ENCODE peak calls at places on chromosome 5, in four cellular contexts. T is A549, R is K562, A is upper lobe of left lung. E is an unnamed sample. For H3K4me1, the result is how much of the 10 kb centered on the place peaks cover.

GRCh38 chr5:40021007-40021406 is 596.2 kb upstream of the DAB2 start:
- ATAC-seq in R (no peak), A (no peak), T (no peak), E (no peak)

GRCh38 chr5:148844433-148845279 is 18.2 kb downstream of the ADRB2 start:
- ATAC-seq in R (no peak), A (no peak), T (no peak), E (peak)

GRCh38 chr5:40474250-40474649 is 205.5 kb upstream of the PTGER4 start:
- ATAC-seq in T (no peak), A (no peak), R (no peak), E (no peak)

GRCh38 chr5:67065697-67066096 is 130.9 kb downstream of the CD180 start:
- ATAC-seq in T (no peak), A (no peak), R (no peak), E (no peak)

GRCh38 chr5:109849478-109850088 is 159.9 kb downstream of the MAN2A1 start:
- ATAC-seq in R (no peak), A (no peak), T (no peak), E (no peak)

GRCh38 chr5:127353761-127354160 is 63.2 kb downstream of the MEGF10 start:
- ATAC-seq in T (no peak), R (no peak), A (no peak), E (no peak)

GRCh38 chr5:372911-373709 is 51.6 kb downstream of the AHRR start:
- ATAC-seq in R (no peak), T (no peak), A (no peak), E (no peak)

GRCh38 chr5:122493091-122493775 is 181.2 kb downstream of the SNCAIP start:
- ATAC-seq in A (no peak), R (no peak), T (no peak), E (no peak)

GRCh38 chr5:90233496-90233895 is 176.1 kb downstream of the CETN3 start:
- ATAC-seq in A (no peak), T (no peak), R (no peak), E (no peak)

GRCh38 chr5:9288234-9288633 is 257.6 kb downstream of the SEMA5A start:
- ATAC-seq in T (no peak), R (no peak), A (no peak), E (no peak)

GRCh38 chr5:65481171-65481575 is 547 bp downstream of the ADAMTS6 start:
- ATAC-seq in A (no peak), T (no peak), R (peak), E (no peak)

GRCh38 chr5:137880313-137880712 is 8.9 kb upstream of the PKD2L2 start:
- ATAC-seq in A (no peak), R (no peak), T (no peak), E (peak)

GRCh38 chr5:170265527-170265926 is 32.0 kb downstream of the LCP2 start:
- ATAC-seq in A (no peak), R (peak), T (no peak), E (peak)

GRCh38 chr5:137372386-137373160 is 126.6 kb downstream of the SPOCK1 start:
- ATAC-seq in R (no peak), T (no peak), A (no peak), E (no peak)

DNA sequence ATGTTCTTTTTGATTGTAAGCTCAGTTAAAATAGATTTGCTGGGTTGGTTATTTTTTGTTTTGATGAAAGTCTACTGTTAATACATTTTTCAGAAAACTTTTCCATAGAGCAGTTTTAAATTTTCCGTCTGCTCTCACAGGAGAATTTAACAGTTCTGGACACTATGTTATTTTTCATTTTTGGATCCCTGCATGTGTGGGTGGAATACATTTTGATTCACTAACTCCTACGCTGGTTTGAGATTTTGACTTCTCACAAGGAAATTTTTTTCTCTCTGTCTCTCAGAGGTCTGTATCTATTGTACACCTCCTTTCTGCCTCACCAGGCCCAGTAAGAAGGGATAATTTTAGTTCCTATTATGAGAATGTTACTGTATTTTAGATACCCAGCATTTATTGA is 502.4 kb downstream of the CDH10 start:
- ATAC-seq in T (no peak), R (no peak), A (no peak), E (no peak)
- TF ChIP-seq EP300 in T (no peak), R (no peak), A (no peak), E (no peak)

DNA sequence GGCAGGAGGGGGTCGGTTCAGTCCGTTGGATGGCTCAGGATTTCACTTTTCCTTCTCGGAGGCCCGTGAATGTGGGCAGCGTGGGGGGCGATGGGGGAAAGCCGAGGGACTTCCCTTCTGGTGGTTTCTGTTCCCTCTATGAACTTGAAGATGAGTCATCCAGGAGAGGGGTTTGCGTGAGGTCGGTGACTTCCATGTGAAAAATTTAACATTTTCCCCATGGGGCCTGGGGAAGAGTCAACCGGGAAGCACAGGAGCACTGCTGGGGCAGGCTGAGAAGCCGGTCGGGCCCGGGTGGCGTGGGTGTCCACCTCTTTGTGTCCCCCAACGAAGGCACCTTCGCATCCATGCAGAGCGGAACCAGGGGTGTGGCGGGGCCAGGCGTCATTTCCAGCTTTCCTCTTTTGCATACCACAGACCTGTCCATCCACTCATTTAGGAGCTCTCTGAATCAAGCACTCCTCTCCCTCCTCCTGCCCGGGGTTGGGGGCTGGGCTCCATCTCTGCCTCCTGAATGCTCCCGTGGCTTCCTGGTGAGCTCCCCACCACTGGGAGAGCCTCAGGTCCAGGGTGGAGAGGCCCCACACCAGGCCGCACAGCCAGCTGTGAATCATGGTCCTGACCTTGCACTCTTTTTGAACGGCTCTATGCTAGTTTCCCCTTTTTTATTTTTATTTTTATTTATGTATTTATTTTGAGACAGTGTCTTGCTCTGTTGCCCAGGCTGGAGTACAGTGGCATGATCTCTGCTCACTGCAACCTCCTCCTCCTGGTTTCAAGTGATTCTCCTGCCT is 68.4 kb downstream of the ANKRD33B start:
- ATAC-seq in A (no peak), R (no peak), T (no peak), E (no peak)
- H3K4me1 ChIP-seq in A (under half), R (under half), T (under half), E (under half)

GRCh38 chr5:74232281-74232680 is 408.2 kb downstream of the ENC1 start:
- ATAC-seq in T (no peak), A (no peak), R (no peak), E (no peak)
- H3K27ac ChIP-seq in T (no peak), A (no peak), R (no peak), E (no peak)

GRCh38 chr5:57692582-57693487 is 210.2 kb upstream of the ACTBL2 start:
- ATAC-seq in T (peak), R (peak), A (peak), E (peak)
- TF ChIP-seq EP300 in T (peak), R (peak), A (peak), E (no peak)

GRCh38 chr5:150509992-150510391 is 2.1 kb downstream of the NDST1 start:
- ATAC-seq in T (no peak), R (no peak), A (no peak), E (no peak)

GRCh38 chr5:150508828-150509227 is 897 bp downstream of the NDST1 start:
- ATAC-seq in T (no peak), A (no peak), R (no peak), E (no peak)

GRCh38 chr5:150511641-150512367 is 3.9 kb downstream of the NDST1 start:
- ATAC-seq in A (no peak), R (peak), T (peak), E (peak)

GRCh38 chr5:150512368-150512747 is 4.4 kb downstream of the NDST1 start:
- ATAC-seq in R (no peak), A (no peak), T (no peak), E (peak)

GRCh38 chr5:150510460-150511263 is 2.7 kb downstream of the NDST1 start:
- ATAC-seq in R (no peak), A (peak), T (no peak), E (no peak)
- H3K4me1 ChIP-seq in R (under half), A (half or more), T (half or more), E (half or more)

GRCh38 chr5:181167814-181168488 is 20.6 kb downstream of the OR2V2 start:
- ATAC-seq in A (no peak), T (no peak), R (peak), E (no peak)
- H3K27ac ChIP-seq in A (no peak), T (no peak), R (peak), E (no peak)

DNA sequence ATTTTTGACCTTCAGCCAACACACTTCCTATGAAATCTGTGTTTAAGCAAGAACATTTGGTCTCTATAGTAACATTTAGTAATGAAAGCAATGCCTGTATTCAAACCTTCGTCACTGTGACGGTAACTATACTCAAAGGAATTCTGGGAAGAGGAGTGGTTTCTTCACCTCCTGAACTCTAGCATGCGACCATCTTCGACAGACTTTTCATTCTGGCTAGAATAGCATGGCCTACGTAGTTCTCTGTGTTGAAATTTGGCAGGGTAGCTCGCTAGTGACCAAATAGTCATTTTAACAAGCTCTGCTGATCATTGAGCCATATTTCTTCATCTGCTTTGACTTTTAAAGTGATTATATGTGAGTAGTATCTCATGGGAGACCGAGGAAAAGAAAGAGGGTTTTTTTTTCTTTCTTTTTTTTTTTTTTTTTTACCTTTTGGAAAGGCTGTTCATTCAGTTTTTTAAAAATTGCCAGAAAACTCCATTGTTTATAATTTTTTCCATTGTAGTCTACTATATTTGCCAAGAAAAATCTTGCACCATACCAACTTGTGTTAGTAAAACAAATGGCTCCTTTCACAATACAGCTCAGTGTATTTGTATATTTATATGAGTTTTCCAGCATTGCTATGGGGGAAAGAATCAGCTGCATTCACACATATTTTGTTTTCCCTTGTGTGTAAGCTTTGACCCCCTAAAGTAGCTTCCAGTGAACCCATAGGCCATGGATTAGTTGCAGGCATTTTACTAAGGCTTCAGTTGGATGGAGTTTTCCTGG is 166.8 kb downstream of the NNT start:
- ATAC-seq in R (peak), A (peak), T (no peak), E (peak)
- TF ChIP-seq EP300 in R (no peak), A (peak), T (no peak), E (peak)

GRCh38 chr5:139732019-139732418 is 63.6 kb upstream of the PSD2 start:
- ATAC-seq in R (no peak), A (no peak), T (no peak), E (no peak)
- H3K4me1 ChIP-seq in R (under half), A (under half), T (under half), E (under half)

E was measured in gastroesophageal sphincter.